ENCODE peak calls at places on chromosomes 5 and 9, in five cellular contexts. J, G, X, T and F are unnamed samples. For H3K4me1, the result is how much of the 10 kb centered on the place peaks cover.

GRCh38 chr5:160472482-160472881 is 50.8 kb downstream of the PTTG1 start:
- DNase-seq in J (no peak), G (no peak), X (no peak), T (no peak), F (no peak)

GRCh38 chr9:137643921-137644320 is 25.1 kb downstream of the EHMT1 start:
- DNase-seq in J (no peak), G (no peak), X (no peak), T (no peak), F (no peak)

GRCh38 chr9:94802795-94803194 is 76.3 kb downstream of the AOPEP start:
- DNase-seq in J (peak), G (no peak), X (no peak), T (no peak), F (no peak)

GRCh38 chr9:134554750-134555655 is 86.6 kb upstream of the COL5A1 start:
- DNase-seq in J (peak), G (no peak), X (no peak), T (peak), F (no peak)

GRCh38 chr5:165138261-165138660 is 1632.8 kb downstream of the MAT2B start:
- DNase-seq in J (no peak), G (no peak), X (no peak), T (no peak), F (no peak)

GRCh38 chr9:81002242-81002641 is 687.1 kb downstream of the TLE1 start:
- DNase-seq in J (no peak), G (peak), X (no peak), T (no peak), F (no peak)

GRCh38 chr9:133928248-133928764 is 63.8 kb downstream of the VAV2 start:
- DNase-seq in J (no peak), G (no peak), X (no peak), T (no peak), F (no peak)

GRCh38 chr5:79595086-79595485 is 17.2 kb upstream of the TENT2 start:
- DNase-seq in J (no peak), G (no peak), X (no peak), T (peak), F (no peak)

DNA sequence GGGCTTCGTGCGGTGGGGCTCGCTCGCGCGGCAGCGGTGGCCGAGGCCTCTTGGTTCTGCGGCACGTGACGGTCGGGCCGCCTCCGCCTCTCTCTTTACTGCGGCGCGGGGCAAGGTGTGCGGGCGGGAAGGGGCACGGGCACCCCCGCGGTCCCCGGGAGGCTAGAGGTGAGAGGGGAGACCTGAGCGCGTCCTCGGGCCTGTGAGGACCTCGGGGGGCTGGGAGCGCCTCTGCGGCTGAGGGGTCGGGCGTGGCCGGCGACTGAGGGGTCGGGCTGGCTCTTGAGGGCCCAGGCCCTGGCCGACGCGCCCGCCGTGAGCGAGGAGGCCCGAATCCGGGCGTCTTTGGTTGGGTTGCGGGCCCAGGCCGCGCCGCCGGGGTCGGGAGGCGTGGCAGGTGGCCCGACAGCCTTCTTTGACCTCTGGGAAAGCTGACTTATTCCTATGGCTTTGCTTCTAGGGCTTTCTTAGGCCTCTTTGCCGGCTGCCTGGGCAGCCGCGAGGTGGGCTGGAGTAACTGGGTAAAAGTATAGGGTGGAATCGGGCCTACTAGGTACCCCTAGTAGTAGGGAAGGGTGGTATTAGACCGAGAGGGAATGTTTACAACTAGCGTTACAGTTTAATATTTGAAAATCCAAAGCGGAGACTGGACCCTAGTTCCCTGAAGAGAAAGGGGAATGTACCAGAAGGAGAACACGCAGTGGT is at the start of gene CANX:
- DNase-seq in J (no peak), G (no peak), X (no peak), T (no peak), F (no peak)
- H3K4me1 ChIP-seq in J (under half), G (under half), X (under half), T (under half), F (under half)

GRCh38 chr9:106560540-106560939 is 302.4 kb upstream of the ZNF462 start:
- DNase-seq in J (no peak), G (peak), X (no peak), T (no peak), F (no peak)
- TF ChIP-seq CTCF in J (no peak), G (peak), X (peak), T (no peak), F (no peak)

DNA sequence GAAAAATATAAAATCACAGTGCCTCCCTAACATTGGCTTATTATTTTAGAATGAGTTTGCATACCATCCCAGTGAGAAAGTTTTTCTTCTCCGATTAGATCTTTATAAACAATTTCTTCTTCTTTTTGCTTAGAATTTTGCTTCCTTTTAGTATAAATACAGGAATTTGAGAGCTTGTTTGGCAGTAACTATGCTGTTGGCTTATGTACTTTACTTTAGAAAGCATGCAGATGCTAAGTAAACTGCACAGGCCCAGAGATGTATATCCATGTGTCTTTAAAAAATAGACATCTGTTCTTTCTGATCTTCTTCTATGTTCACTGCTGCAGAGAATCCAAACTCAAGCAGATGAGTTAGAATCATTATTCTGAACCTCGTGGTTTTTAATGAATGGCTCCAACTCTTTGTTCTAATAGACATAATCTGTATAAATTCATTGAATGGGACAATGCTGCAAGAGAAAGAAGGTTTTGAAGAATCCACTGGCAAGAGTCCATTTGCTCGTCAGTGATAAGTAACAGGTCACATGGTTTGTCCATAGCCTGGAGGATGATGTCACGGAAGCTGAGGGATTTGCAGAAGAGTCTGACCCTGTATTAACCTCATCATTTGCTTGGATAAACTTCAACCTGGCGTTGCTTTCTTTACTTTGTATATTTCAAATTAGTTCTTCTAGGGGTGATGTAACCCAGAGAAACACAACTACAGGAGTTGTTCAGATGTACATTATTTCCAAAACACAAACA is 197.6 kb downstream of the GAS1 start:
- DNase-seq in J (peak), G (no peak), X (no peak), T (peak), F (no peak)
- H3K4me3 ChIP-seq in J (no peak), G (no peak), X (no peak), T (no peak), F (no peak)

GRCh38 chr5:37738057-37738691 is 101.7 kb downstream of the GDNF start:
- DNase-seq in J (peak), G (no peak), X (no peak), T (peak), F (no peak)

GRCh38 chr5:37735649-37736347 is 104.0 kb downstream of the GDNF start:
- DNase-seq in J (peak), G (no peak), X (peak), T (peak), F (no peak)

GRCh38 chr5:37736397-37736796 is 103.4 kb downstream of the GDNF start:
- DNase-seq in J (no peak), G (no peak), X (no peak), T (no peak), F (no peak)

GRCh38 chr5:37738865-37739488 is 100.9 kb downstream of the GDNF start:
- DNase-seq in J (no peak), G (no peak), X (no peak), T (no peak), F (no peak)

DNA sequence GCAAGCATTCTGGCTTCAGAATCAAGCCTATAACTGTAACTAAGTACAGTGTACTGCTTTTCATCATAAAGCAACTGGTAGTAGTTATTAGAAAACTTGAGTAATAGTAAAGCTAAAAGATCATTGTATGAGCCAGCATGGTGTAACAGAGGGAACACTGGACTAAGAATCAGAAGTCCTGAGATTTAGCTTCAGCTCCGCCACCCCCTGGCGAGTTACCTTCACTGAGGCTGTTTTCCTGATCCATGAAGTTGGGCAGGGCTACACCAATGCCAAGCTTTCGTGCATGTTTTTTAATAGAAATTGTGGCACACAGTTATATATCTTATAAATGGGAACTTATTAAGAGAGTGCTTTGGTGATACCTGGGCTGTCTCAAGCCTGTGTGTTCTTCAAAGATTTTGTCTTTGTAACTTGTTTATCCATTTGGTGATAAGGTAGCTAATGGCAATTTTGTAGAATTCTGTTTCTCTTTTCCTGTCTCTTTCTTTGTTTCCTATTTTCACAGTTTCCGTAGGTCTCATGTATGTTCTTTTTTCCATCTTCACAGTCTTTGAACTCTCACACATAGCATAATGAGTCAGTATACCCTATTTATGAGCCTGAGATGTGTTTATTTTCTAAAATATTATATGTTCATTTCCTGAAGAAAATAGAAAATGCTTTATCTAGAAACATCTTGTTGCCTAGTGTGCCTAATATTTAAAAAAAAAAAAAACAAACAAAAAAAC is 102.3 kb downstream of the GDNF start:
- DNase-seq in J (no peak), G (no peak), X (no peak), T (no peak), F (no peak)
- H3K4me1 ChIP-seq in J (under half), G (under half), X (under half), T (under half), F (under half)

DNA sequence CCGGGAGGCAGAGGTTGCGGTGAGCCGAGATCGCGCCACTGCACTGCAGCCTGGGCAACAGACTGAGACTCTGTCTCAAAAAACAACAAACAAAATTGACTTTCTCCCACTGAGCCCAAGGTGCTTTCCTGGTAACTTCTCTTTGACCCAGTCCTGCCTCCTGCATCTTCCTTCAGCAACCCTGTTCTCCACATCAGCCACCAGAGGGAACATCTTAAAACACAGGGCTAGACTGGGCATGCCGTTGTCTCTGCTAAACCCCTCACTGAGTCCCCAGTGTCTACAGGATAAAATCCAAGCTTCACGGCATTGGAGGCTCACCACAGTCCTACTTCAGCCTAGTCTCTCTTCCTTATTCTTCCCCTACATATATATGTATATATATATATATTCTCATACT is 39.8 kb upstream of the KCNMB1 start:
- DNase-seq in J (no peak), G (no peak), X (no peak), T (peak), F (no peak)
- TF ChIP-seq CTCF in J (no peak), G (no peak), X (no peak), T (peak), F (no peak)

DNA sequence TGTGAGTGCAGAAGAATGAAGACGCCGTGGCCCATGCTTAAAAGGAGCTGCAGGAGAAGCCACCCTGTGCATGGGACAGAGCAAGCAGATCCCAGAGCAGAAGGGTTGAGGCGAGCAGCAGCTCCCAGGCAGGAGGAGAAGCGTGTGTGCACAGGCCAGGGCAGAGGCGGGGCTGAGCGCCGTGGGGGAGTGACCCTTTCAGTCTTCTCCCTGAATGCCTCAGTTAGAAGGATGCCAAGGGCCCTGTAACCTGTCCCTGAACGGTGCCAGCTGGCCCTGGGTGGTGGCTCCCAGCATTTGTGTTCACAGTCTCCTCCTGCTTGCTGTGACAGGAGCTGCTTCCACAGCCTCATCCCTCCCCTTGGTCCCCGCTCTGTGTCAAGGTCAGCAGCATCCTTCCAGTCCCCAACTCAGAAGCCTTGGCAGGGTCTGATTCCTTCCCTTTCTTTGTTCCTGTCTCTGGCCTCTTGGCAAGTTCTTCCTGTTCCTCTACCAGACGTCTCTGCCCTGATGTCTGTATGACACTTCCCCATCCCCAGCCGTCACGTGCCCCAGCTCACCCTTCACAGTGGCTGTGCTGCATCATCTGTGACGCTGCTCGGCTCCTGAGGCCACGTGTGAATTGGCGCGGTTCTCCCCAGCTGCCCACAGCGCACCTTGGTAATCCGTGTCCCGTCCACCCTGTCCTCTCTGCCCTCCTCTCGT is 5.2 kb downstream of the EXOC3 start:
- DNase-seq in J (no peak), G (no peak), X (no peak), T (no peak), F (no peak)
- H3K4me3 ChIP-seq in J (no peak), G (no peak), X (no peak), T (no peak), F (no peak)

GRCh38 chr5:142508630-142509425 is 177.1 kb downstream of the FGF1 start:
- DNase-seq in J (no peak), G (no peak), X (no peak), T (no peak), F (no peak)

GRCh38 chr5:142512680-142513042 is 173.2 kb downstream of the FGF1 start:
- DNase-seq in J (peak), G (no peak), X (no peak), T (peak), F (no peak)

GRCh38 chr5:142512041-142512679 is 173.7 kb downstream of the FGF1 start:
- DNase-seq in J (peak), G (no peak), X (peak), T (peak), F (no peak)

GRCh38 chr5:142514196-142514595 is 171.7 kb downstream of the FGF1 start:
- DNase-seq in J (no peak), G (no peak), X (no peak), T (no peak), F (no peak)

GRCh38 chr5:142511318-142511717 is 174.6 kb downstream of the FGF1 start:
- DNase-seq in J (no peak), G (no peak), X (no peak), T (no peak), F (no peak)
- H3K4me1 ChIP-seq in J (under half), G (under half), X (under half), T (under half), F (under half)

DNA sequence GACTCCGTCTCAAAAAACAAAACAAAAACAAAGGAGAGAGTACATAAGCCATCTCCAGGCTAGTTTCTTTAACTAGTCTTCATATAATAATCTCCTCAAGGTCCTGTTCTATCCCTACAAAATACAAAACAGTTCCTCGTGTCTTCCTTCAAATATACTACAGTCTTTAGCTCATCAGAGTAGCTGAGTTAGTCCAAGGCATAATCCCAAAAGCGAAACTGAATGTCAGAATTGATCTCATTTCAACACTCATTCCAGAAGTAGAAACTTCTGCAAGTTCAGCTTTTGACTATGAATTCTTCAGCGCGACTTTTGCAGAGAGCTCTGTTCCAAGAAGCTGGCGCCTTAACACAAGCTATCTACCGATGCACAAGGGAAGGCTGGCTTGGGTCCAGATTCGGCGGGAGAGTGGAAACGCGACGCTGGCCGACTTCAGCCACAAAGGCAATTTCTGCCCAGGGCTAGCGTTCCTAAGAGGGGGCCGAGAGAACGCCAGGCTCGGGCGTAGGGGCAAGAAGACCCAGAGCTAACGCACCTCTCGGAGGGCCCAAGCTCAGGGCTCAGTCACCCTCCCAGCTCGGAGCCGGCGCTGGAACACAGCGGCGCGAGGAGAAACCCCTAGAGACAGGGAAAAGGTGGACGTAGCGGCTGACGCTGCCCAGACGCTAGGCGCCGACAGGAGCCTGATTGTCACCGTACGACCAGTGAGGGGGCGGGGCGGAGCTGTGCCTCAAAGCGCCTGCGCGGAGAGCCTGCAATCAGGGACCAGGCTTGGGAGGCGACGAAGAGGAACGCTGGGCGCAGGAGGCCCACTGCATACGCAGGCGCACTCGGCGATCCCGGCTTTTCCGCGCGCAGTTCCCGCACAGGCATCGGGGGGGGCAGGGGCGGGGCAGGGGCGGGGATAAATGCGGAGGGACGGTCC is 469 bp upstream of the HSDL2 start:
- DNase-seq in J (peak), G (peak), X (peak), T (peak), F (peak)
- TF ChIP-seq CTCF in J (peak), G (no peak), X (no peak), T (no peak), F (no peak)

DNA sequence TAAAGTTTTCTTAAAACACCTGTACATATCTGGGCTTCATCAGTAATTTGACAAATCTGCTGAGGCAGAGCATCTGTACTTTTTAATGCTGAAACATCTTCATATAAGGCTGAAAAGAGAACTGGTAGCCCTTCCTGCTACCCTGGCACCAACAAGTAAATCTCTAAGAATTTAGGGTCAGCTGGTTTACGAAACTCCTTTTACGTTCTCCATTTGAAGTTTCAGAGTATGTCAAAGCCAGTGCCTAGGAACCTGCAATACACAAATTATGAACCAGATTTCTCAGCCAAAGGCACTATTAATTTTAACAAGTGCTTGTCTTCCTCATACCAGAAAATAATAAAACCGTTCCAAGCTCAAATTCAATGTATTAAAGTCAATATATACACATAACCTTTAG is 3.8 kb downstream of the ZFAND5 start:
- DNase-seq in J (no peak), G (no peak), X (no peak), T (no peak), F (no peak)
- H3K4me3 ChIP-seq in J (peak), G (no peak), X (peak), T (peak), F (peak)